ENCODE peak calls at places on chromosome 5, in nine cellular contexts. One of them, this sample, is unnamed. For H3K4me1, the result is how much of the 10 kb centered on the place peaks cover.

GRCh38 chr5:15566789-15567188 is 66.8 kb downstream of the FBXL7 start:
- DNase-seq in right lobe of liver: no peak
- DNase-seq in tibial artery: no peak
- DNase-seq in mammary epithelial cell: no peak
- DNase-seq in tibial nerve: no peak
- DNase-seq in adipocyte: no peak
- DNase-seq in heart left ventricle: no peak
- DNase-seq in CD8-positive, alpha-beta memory T cell: no peak
- DNase-seq in heart right ventricle: no peak
- DNase-seq in this sample: no peak

GRCh38 chr5:56534102-56534501 is 281.2 kb upstream of the MAP3K1 start:
- DNase-seq in right lobe of liver: no peak
- DNase-seq in tibial artery: no peak
- DNase-seq in mammary epithelial cell: peak
- DNase-seq in tibial nerve: no peak
- DNase-seq in adipocyte: no peak
- DNase-seq in heart left ventricle: no peak
- DNase-seq in CD8-positive, alpha-beta memory T cell: no peak
- DNase-seq in heart right ventricle: no peak
- DNase-seq in this sample: no peak

GRCh38 chr5:133032852-133033742 is 6.7 kb upstream of the ZCCHC10 start:
- DNase-seq in right lobe of liver: no peak
- DNase-seq in tibial artery: no peak
- DNase-seq in mammary epithelial cell: no peak
- DNase-seq in tibial nerve: no peak
- DNase-seq in adipocyte: no peak
- DNase-seq in heart left ventricle: no peak
- DNase-seq in CD8-positive, alpha-beta memory T cell: no peak
- DNase-seq in heart right ventricle: no peak
- DNase-seq in this sample: no peak

GRCh38 chr5:32690153-32690552 is 21.0 kb upstream of the NPR3 start:
- DNase-seq in right lobe of liver: no peak
- DNase-seq in tibial artery: no peak
- DNase-seq in mammary epithelial cell: no peak
- DNase-seq in tibial nerve: no peak
- DNase-seq in adipocyte: no peak
- DNase-seq in heart left ventricle: no peak
- DNase-seq in CD8-positive, alpha-beta memory T cell: no peak
- DNase-seq in heart right ventricle: no peak
- DNase-seq in this sample: no peak

GRCh38 chr5:113225259-113225658 is 209.5 kb downstream of the TSSK1B start:
- DNase-seq in right lobe of liver: no peak
- DNase-seq in tibial artery: no peak
- DNase-seq in mammary epithelial cell: no peak
- DNase-seq in tibial nerve: no peak
- DNase-seq in adipocyte: no peak
- DNase-seq in heart left ventricle: no peak
- DNase-seq in CD8-positive, alpha-beta memory T cell: no peak
- DNase-seq in heart right ventricle: no peak
- DNase-seq in this sample: no peak

GRCh38 chr5:116402235-116402634 is 172.4 kb downstream of the SEMA6A start:
- DNase-seq in right lobe of liver: no peak
- DNase-seq in tibial artery: no peak
- DNase-seq in mammary epithelial cell: no peak
- DNase-seq in tibial nerve: no peak
- DNase-seq in adipocyte: no peak
- DNase-seq in heart left ventricle: no peak
- DNase-seq in CD8-positive, alpha-beta memory T cell: no peak
- DNase-seq in heart right ventricle: no peak
- DNase-seq in this sample: no peak

GRCh38 chr5:143241892-143242291 is 161.6 kb downstream of the NR3C1 start:
- DNase-seq in right lobe of liver: no peak
- DNase-seq in tibial artery: no peak
- DNase-seq in mammary epithelial cell: peak
- DNase-seq in tibial nerve: no peak
- DNase-seq in adipocyte: no peak
- DNase-seq in heart left ventricle: no peak
- DNase-seq in CD8-positive, alpha-beta memory T cell: no peak
- DNase-seq in heart right ventricle: no peak
- DNase-seq in this sample: no peak

GRCh38 chr5:139763584-139764249 is 31.9 kb upstream of the PSD2 start:
- DNase-seq in right lobe of liver: no peak
- DNase-seq in tibial artery: no peak
- DNase-seq in mammary epithelial cell: no peak
- DNase-seq in tibial nerve: no peak
- DNase-seq in adipocyte: no peak
- DNase-seq in heart left ventricle: no peak
- DNase-seq in CD8-positive, alpha-beta memory T cell: no peak
- DNase-seq in heart right ventricle: no peak
- DNase-seq in this sample: no peak

GRCh38 chr5:178449163-178450060 is 140.8 kb downstream of the COL23A1 start:
- DNase-seq in right lobe of liver: no peak
- DNase-seq in tibial artery: peak
- DNase-seq in mammary epithelial cell: no peak
- DNase-seq in tibial nerve: no peak
- DNase-seq in adipocyte: no peak
- DNase-seq in heart left ventricle: peak
- DNase-seq in CD8-positive, alpha-beta memory T cell: no peak
- DNase-seq in heart right ventricle: peak
- DNase-seq in this sample: no peak

GRCh38 chr5:95936812-95937397 is 24.7 kb downstream of the ELL2 start:
- DNase-seq in right lobe of liver: no peak
- DNase-seq in tibial artery: no peak
- DNase-seq in mammary epithelial cell: no peak
- DNase-seq in tibial nerve: no peak
- DNase-seq in adipocyte: no peak
- DNase-seq in heart left ventricle: no peak
- DNase-seq in CD8-positive, alpha-beta memory T cell: no peak
- DNase-seq in heart right ventricle: no peak
- DNase-seq in this sample: no peak

GRCh38 chr5:9058161-9058560 is 487.7 kb downstream of the SEMA5A start:
- DNase-seq in right lobe of liver: no peak
- DNase-seq in tibial artery: no peak
- DNase-seq in mammary epithelial cell: peak
- DNase-seq in tibial nerve: no peak
- DNase-seq in adipocyte: no peak
- DNase-seq in heart left ventricle: no peak
- DNase-seq in CD8-positive, alpha-beta memory T cell: no peak
- DNase-seq in heart right ventricle: no peak
- DNase-seq in this sample: no peak

GRCh38 chr5:38598296-38598993 is 42.0 kb upstream of the LIFR start:
- DNase-seq in right lobe of liver: no peak
- DNase-seq in tibial artery: no peak
- DNase-seq in mammary epithelial cell: no peak
- DNase-seq in tibial nerve: no peak
- DNase-seq in adipocyte: no peak
- DNase-seq in heart left ventricle: no peak
- DNase-seq in CD8-positive, alpha-beta memory T cell: no peak
- DNase-seq in heart right ventricle: no peak
- DNase-seq in this sample: no peak

GRCh38 chr5:112604741-112605390 is 132.8 kb upstream of the APC start:
- DNase-seq in right lobe of liver: no peak
- DNase-seq in tibial artery: no peak
- DNase-seq in mammary epithelial cell: no peak
- DNase-seq in tibial nerve: no peak
- DNase-seq in adipocyte: no peak
- DNase-seq in heart left ventricle: no peak
- DNase-seq in CD8-positive, alpha-beta memory T cell: no peak
- DNase-seq in heart right ventricle: no peak
- DNase-seq in this sample: no peak

GRCh38 chr5:180083529-180084060 is 12.0 kb upstream of the RNF130 start:
- DNase-seq in right lobe of liver: no peak
- DNase-seq in tibial artery: no peak
- DNase-seq in mammary epithelial cell: no peak
- DNase-seq in tibial nerve: no peak
- DNase-seq in adipocyte: no peak
- DNase-seq in heart left ventricle: no peak
- DNase-seq in CD8-positive, alpha-beta memory T cell: no peak
- DNase-seq in heart right ventricle: no peak
- DNase-seq in this sample: no peak

GRCh38 chr5:83711982-83712601 is 8.6 kb downstream of the HAPLN1 start:
- DNase-seq in right lobe of liver: no peak
- DNase-seq in tibial artery: peak
- DNase-seq in mammary epithelial cell: peak
- DNase-seq in tibial nerve: peak
- DNase-seq in adipocyte: peak
- DNase-seq in heart left ventricle: no peak
- DNase-seq in CD8-positive, alpha-beta memory T cell: no peak
- DNase-seq in heart right ventricle: peak
- DNase-seq in this sample: no peak

GRCh38 chr5:159052282-159053011 is 47.3 kb downstream of the EBF1 start:
- DNase-seq in right lobe of liver: no peak
- DNase-seq in tibial artery: no peak
- DNase-seq in mammary epithelial cell: no peak
- DNase-seq in tibial nerve: no peak
- DNase-seq in adipocyte: no peak
- DNase-seq in heart left ventricle: no peak
- DNase-seq in CD8-positive, alpha-beta memory T cell: no peak
- DNase-seq in heart right ventricle: no peak
- DNase-seq in this sample: no peak
- H3K4me1 ChIP-seq in right lobe of liver: under half
- H3K4me1 ChIP-seq in tibial artery: under half
- H3K4me1 ChIP-seq in mammary epithelial cell: under half
- H3K4me1 ChIP-seq in tibial nerve: under half
- H3K4me1 ChIP-seq in adipocyte: half or more
- H3K4me1 ChIP-seq in heart left ventricle: half or more
- H3K4me1 ChIP-seq in CD8-positive, alpha-beta memory T cell: under half
- H3K4me1 ChIP-seq in heart right ventricle: under half
- H3K4me1 ChIP-seq in this sample: under half

DNA sequence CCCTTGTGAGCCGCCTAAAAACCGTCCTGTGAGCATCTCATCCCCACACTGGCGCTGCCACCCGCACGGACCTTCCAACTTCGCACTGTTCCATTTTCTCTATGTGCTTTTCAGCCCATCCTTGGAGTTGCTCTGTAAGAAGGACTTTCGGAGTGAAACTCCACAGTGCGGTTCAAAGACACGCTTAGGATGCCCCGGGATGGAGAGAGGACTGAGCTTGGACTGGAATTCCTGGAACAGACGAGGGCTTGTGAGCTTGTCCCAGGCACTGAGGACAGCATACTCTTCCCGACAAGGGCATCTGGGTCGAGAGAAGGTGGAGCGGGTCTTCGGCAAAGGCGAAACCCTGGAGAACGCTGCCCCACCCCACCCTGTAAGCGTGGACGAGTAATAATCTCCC is 187.8 kb downstream of the MEF2C start:
- DNase-seq in right lobe of liver: no peak
- DNase-seq in tibial artery: no peak
- DNase-seq in mammary epithelial cell: no peak
- DNase-seq in tibial nerve: no peak
- DNase-seq in adipocyte: no peak
- DNase-seq in heart left ventricle: no peak
- DNase-seq in CD8-positive, alpha-beta memory T cell: no peak
- DNase-seq in heart right ventricle: no peak
- DNase-seq in this sample: no peak
- H3K4me1 ChIP-seq in right lobe of liver: under half
- H3K4me1 ChIP-seq in tibial artery: under half
- H3K4me1 ChIP-seq in mammary epithelial cell: under half
- H3K4me1 ChIP-seq in tibial nerve: under half
- H3K4me1 ChIP-seq in adipocyte: under half
- H3K4me1 ChIP-seq in heart left ventricle: under half
- H3K4me1 ChIP-seq in CD8-positive, alpha-beta memory T cell: under half
- H3K4me1 ChIP-seq in heart right ventricle: under half
- H3K4me1 ChIP-seq in this sample: under half

GRCh38 chr5:61306531-61307195 is 25.4 kb upstream of the ZSWIM6 start:
- DNase-seq in right lobe of liver: no peak
- DNase-seq in tibial artery: no peak
- DNase-seq in mammary epithelial cell: no peak
- DNase-seq in tibial nerve: no peak
- DNase-seq in adipocyte: peak
- DNase-seq in heart left ventricle: no peak
- DNase-seq in CD8-positive, alpha-beta memory T cell: no peak
- DNase-seq in heart right ventricle: no peak
- DNase-seq in this sample: no peak

GRCh38 chr5:61309115-61309514 is 22.9 kb upstream of the ZSWIM6 start:
- DNase-seq in right lobe of liver: no peak
- DNase-seq in tibial artery: no peak
- DNase-seq in mammary epithelial cell: no peak
- DNase-seq in tibial nerve: no peak
- DNase-seq in adipocyte: no peak
- DNase-seq in heart left ventricle: no peak
- DNase-seq in CD8-positive, alpha-beta memory T cell: no peak
- DNase-seq in heart right ventricle: no peak
- DNase-seq in this sample: no peak

GRCh38 chr5:61307196-61307590 is 24.9 kb upstream of the ZSWIM6 start:
- DNase-seq in right lobe of liver: no peak
- DNase-seq in tibial artery: no peak
- DNase-seq in mammary epithelial cell: no peak
- DNase-seq in tibial nerve: no peak
- DNase-seq in adipocyte: peak
- DNase-seq in heart left ventricle: no peak
- DNase-seq in CD8-positive, alpha-beta memory T cell: no peak
- DNase-seq in heart right ventricle: no peak
- DNase-seq in this sample: no peak

GRCh38 chr5:61307611-61308010 is 24.4 kb upstream of the ZSWIM6 start:
- DNase-seq in right lobe of liver: no peak
- DNase-seq in tibial artery: no peak
- DNase-seq in mammary epithelial cell: no peak
- DNase-seq in tibial nerve: no peak
- DNase-seq in adipocyte: no peak
- DNase-seq in heart left ventricle: no peak
- DNase-seq in CD8-positive, alpha-beta memory T cell: no peak
- DNase-seq in heart right ventricle: no peak
- DNase-seq in this sample: no peak

DNA sequence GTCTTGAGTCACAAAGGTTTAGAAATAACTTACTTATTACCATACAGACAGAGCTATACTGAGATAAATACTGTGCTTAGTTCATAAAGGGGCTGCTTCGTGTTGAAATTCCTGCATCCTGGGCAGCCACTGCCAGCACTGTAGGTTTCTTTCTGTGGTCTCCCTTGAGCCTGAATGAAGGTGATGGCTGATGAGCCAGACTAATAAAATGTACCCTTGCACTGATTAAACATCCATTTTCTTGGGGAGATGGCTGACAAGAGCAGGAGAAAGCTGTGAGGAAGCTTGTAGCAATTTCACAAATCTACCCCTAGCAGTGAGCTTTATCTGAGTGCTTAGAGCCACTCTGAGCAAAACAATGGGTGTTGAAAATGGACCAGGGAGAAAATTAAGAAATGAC is 23.4 kb upstream of the ZSWIM6 start:
- DNase-seq in right lobe of liver: no peak
- DNase-seq in tibial artery: no peak
- DNase-seq in mammary epithelial cell: no peak
- DNase-seq in tibial nerve: no peak
- DNase-seq in adipocyte: no peak
- DNase-seq in heart left ventricle: no peak
- DNase-seq in CD8-positive, alpha-beta memory T cell: no peak
- DNase-seq in heart right ventricle: no peak
- DNase-seq in this sample: no peak
- H3K4me1 ChIP-seq in right lobe of liver: under half
- H3K4me1 ChIP-seq in tibial artery: under half
- H3K4me1 ChIP-seq in mammary epithelial cell: under half
- H3K4me1 ChIP-seq in tibial nerve: under half
- H3K4me1 ChIP-seq in adipocyte: under half
- H3K4me1 ChIP-seq in heart left ventricle: under half
- H3K4me1 ChIP-seq in CD8-positive, alpha-beta memory T cell: under half
- H3K4me1 ChIP-seq in heart right ventricle: under half
- H3K4me1 ChIP-seq in this sample: under half

DNA sequence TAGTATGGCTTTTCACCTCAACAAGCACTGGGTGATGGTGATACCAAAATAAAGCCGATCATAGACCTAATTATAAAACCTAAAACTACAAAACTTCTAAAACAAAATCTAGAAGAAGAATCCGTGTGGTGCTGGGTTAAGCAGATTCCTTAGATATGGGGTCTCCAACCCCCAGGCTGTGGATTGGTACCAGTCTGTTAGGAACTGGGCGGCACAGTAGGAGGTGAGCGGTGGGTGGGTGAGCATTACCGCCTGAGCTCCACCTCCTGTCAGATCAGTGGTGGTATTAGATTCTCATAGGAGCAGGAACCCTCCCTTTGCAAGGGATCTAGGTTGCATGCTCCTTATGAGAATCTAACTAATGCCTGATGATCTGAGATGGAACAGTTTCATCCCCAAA is 33.2 kb downstream of the MRPS27 start:
- DNase-seq in right lobe of liver: no peak
- DNase-seq in tibial artery: no peak
- DNase-seq in mammary epithelial cell: no peak
- DNase-seq in tibial nerve: no peak
- DNase-seq in adipocyte: no peak
- DNase-seq in heart left ventricle: no peak
- DNase-seq in CD8-positive, alpha-beta memory T cell: no peak
- DNase-seq in heart right ventricle: no peak
- DNase-seq in this sample: no peak
- H3K4me1 ChIP-seq in right lobe of liver: under half
- H3K4me1 ChIP-seq in tibial artery: under half
- H3K4me1 ChIP-seq in mammary epithelial cell: under half
- H3K4me1 ChIP-seq in tibial nerve: under half
- H3K4me1 ChIP-seq in adipocyte: under half
- H3K4me1 ChIP-seq in heart left ventricle: under half
- H3K4me1 ChIP-seq in CD8-positive, alpha-beta memory T cell: under half
- H3K4me1 ChIP-seq in heart right ventricle: under half
- H3K4me1 ChIP-seq in this sample: under half